ENCODE peak calls at places on chromosomes 6 and 20, in nine cellular contexts. S is fibroblast of mammary gland, E is lower lobe of right lung, X is astrocyte of the spinal cord, H is fibroblast of pulmonary artery, Y is sigmoid colon, L is fibroblast of villous mesenchyme, R is cardiac muscle cell, T is thoracic aorta. F is an unnamed sample.

GRCh38 chr6:53306819-53307347 is 41.9 kb downstream of the ELOVL5 start:
- DNase-seq in Y (no peak), H (no peak), E (no peak), R (no peak), L (no peak), S (peak; percentile 66), T (no peak), X (peak; percentile 56), F (peak; percentile 54)

GRCh38 chr20:45358282-45359068 is 4.5 kb upstream of the SYS1 start:
- DNase-seq in L (peak; percentile 94), R (peak; percentile 93), X (peak; percentile 60), H (peak; percentile 93), E (peak; percentile 88), S (peak; percentile 91), Y (peak; percentile 98), T (peak; percentile 58), F (peak; percentile 85)

GRCh38 chr6:25981529-25982263 is 19.1 kb downstream of the TRIM38 start:
- DNase-seq in R (no peak), T (no peak), S (peak; percentile 34), H (no peak), X (no peak), L (no peak), E (no peak), Y (no peak), F (no peak)

GRCh38 chr6:40796280-40797223 is 209.4 kb upstream of the LRFN2 start:
- DNase-seq in Y (no peak), E (no peak), S (peak; percentile 7), H (peak; percentile 4), X (no peak), T (no peak), R (peak; percentile 6), L (no peak), F (peak; percentile 18)

GRCh38 chr6:153231048-153231635 is 100.1 kb upstream of the RGS17 start:
- DNase-seq in H (peak; percentile 63), Y (no peak), S (peak; percentile 70), T (peak; percentile 3), R (peak; percentile 71), E (peak; percentile 54), X (peak; percentile 55), L (peak; percentile 54), F (peak; percentile 57)

GRCh38 chr20:25512709-25513108 is 72.6 kb downstream of the NINL start:
- DNase-seq in X (no peak), H (no peak), S (no peak), E (no peak), Y (no peak), L (no peak), T (no peak), R (no peak), F (no peak)

GRCh38 chr20:49132995-49133451 is 55.1 kb downstream of the STAU1 start:
- DNase-seq in S (peak; percentile 79), H (peak; percentile 86), E (no peak), X (peak; percentile 78), Y (no peak), R (peak; percentile 86), T (no peak), L (peak; percentile 84), F (peak; percentile 48)

GRCh38 chr6:49551126-49551865 is 828 bp downstream of the C6orf141 start:
- DNase-seq in H (no peak), S (no peak), L (no peak), T (no peak), Y (no peak), E (no peak), R (no peak), X (peak; percentile 33), F (no peak)

GRCh38 chr6:143414769-143415168 is 35.7 kb downstream of the ADAT2 start:
- DNase-seq in H (no peak), S (no peak), Y (no peak), E (no peak), T (no peak), X (no peak), R (no peak), L (no peak), F (no peak)

GRCh38 chr6:31541059-31541657 is 645 bp downstream of the DDX39B start:
- DNase-seq in Y (no peak), X (peak; percentile 53), E (no peak), T (no peak), H (peak; percentile 71), S (peak; percentile 60), L (peak; percentile 76), R (peak; percentile 76), F (peak; percentile 78)

GRCh38 chr20:59580208-59580980 is 23.9 kb upstream of the PHACTR3 start:
- DNase-seq in E (no peak), T (no peak), X (no peak), Y (peak; percentile 18), H (no peak), R (peak; percentile 2), L (no peak), S (peak; percentile 31), F (peak; percentile 16)

GRCh38 chr20:11917663-11918062 is at the start of gene BTBD3:
- DNase-seq in R (peak; percentile 79), X (peak; percentile 67), H (peak; percentile 77), L (peak; percentile 68), T (peak; percentile 18), Y (peak; percentile 80), S (peak; percentile 76), E (peak; percentile 43), F (peak; percentile 91)

GRCh38 chr6:143718463-143718862 is 40.7 kb downstream of the PHACTR2 start:
- DNase-seq in R (no peak), Y (no peak), E (no peak), X (no peak), H (no peak), T (no peak), S (no peak), L (no peak), F (no peak)

GRCh38 chr6:157096105-157096504 is 227.2 kb downstream of the TMEM242 start:
- DNase-seq in X (no peak), T (no peak), L (no peak), R (no peak), H (no peak), E (no peak), S (no peak), Y (no peak), F (no peak)

GRCh38 chr6:15026832-15027231 is 219.0 kb upstream of the JARID2 start:
- DNase-seq in R (peak; percentile 39), H (peak; percentile 17), Y (no peak), E (no peak), X (peak; percentile 68), L (peak; percentile 6), S (no peak), T (no peak), F (peak; percentile 43)

GRCh38 chr6:127415096-127415495 is 44.1 kb downstream of the KIAA0408 start:
- DNase-seq in L (no peak), S (no peak), E (no peak), R (no peak), X (no peak), Y (no peak), H (no peak), T (no peak), F (no peak)

GRCh38 chr6:89021629-89022028 is 58.2 kb upstream of the RNGTT start:
- DNase-seq in S (no peak), T (no peak), E (no peak), H (no peak), L (no peak), R (no peak), X (no peak), Y (no peak), F (no peak)

GRCh38 chr6:149094156-149094555 is 223.4 kb upstream of the TAB2 start:
- DNase-seq in L (no peak), T (no peak), S (peak; percentile 14), R (peak; percentile 22), Y (no peak), E (no peak), H (peak; percentile 20), X (peak; percentile 58), F (peak; percentile 9)
- H3K4me3 ChIP-seq in L (no peak overlapping the region), T (no peak overlapping the region), S (no peak overlapping the region), R (no peak overlapping the region), Y (no peak overlapping the region), E (no peak overlapping the region), H (no peak overlapping the region), X (no peak overlapping the region), F (no peak overlapping the region)

GRCh38 chr6:44062771-44063560 is 64.3 kb downstream of the MRPL14 start:
- DNase-seq in L (no peak), E (peak; percentile 62), Y (no peak), X (no peak), H (peak; percentile 49), R (peak; percentile 56), T (no peak), S (peak; percentile 48), F (no peak)
- TF ChIP-seq CTCF in L (peak; percentile 48), E (peak; percentile 40), Y (no peak), X (peak; percentile 54), H (peak; percentile 46), R (peak; percentile 58), T (peak; percentile 13), S (peak; percentile 39), F (peak; percentile 43)

GRCh38 chr6:24927234-24927955 is 8.4 kb downstream of the RIPOR2 start:
- DNase-seq in T (no peak), L (no peak), H (no peak), S (no peak), X (no peak), R (no peak), Y (no peak), E (no peak), F (no peak)
- H3K4me3 ChIP-seq in T (no peak overlapping the region), L (no peak overlapping the region), H (no peak overlapping the region), S (no peak overlapping the region), X (no peak overlapping the region), R (no peak overlapping the region), Y (no peak overlapping the region), E (no peak overlapping the region), F (no peak overlapping the region)

GRCh38 chr6:32843979-32844838 is at the start of gene PSMB8:
- DNase-seq in X (peak; percentile 91), S (peak; percentile 89), Y (peak; percentile 98), H (peak; percentile 92), L (peak; percentile 95), E (peak; percentile 98), T (peak; percentile 96), R (peak; percentile 94), F (peak; percentile 95)
- TF ChIP-seq CTCF in X (peak; percentile 29), S (peak; percentile 21), Y (peak; percentile 27), H (peak; percentile 18), L (no peak), E (peak; percentile 19), T (no peak), R (peak; percentile 21), F (peak; percentile 21)

F was measured in foreskin fibroblast.